ENCODE peak calls at places on chromosome 10, in seven cellular contexts. One of them, this sample, is unnamed.

GRCh38 chr10:88178758-88179157 is 315.3 kb downstream of the PTEN start:
- DNase-seq in neuronal stem cell: no peak
- DNase-seq in neural progenitor cell: no peak
- DNase-seq in MM.1S: no peak
- DNase-seq in hepatocyte: no peak
- DNase-seq in mammary epithelial cell: no peak
- DNase-seq in fibroblast of lung: no peak
- DNase-seq in this sample: no peak

GRCh38 chr10:12160664-12161063 is 31.2 kb downstream of the SEC61A2 start:
- DNase-seq in neuronal stem cell: no peak
- DNase-seq in mammary epithelial cell: no peak
- DNase-seq in fibroblast of lung: no peak
- DNase-seq in MM.1S: no peak
- DNase-seq in hepatocyte: no peak
- DNase-seq in neural progenitor cell: no peak
- DNase-seq in this sample: no peak

GRCh38 chr10:19815478-19816419 is 483 bp upstream of the PLXDC2 start:
- DNase-seq in MM.1S: peak; percentile 20
- DNase-seq in neuronal stem cell: peak; percentile 76
- DNase-seq in neural progenitor cell: peak; percentile 93
- DNase-seq in hepatocyte: peak; percentile 76
- DNase-seq in fibroblast of lung: peak; percentile 85
- DNase-seq in mammary epithelial cell: peak; percentile 83
- DNase-seq in this sample: no peak

GRCh38 chr10:131849591-131850489 is 51.0 kb upstream of the PPP2R2D start:
- DNase-seq in MM.1S: no peak
- DNase-seq in hepatocyte: no peak
- DNase-seq in mammary epithelial cell: no peak
- DNase-seq in neuronal stem cell: no peak
- DNase-seq in fibroblast of lung: no peak
- DNase-seq in neural progenitor cell: no peak
- DNase-seq in this sample: no peak

GRCh38 chr10:61000769-61001730 is 57.1 kb upstream of the RHOBTB1 start:
- DNase-seq in hepatocyte: peak; percentile 65
- DNase-seq in neural progenitor cell: peak; percentile 84
- DNase-seq in mammary epithelial cell: peak; percentile 16
- DNase-seq in fibroblast of lung: peak; percentile 16
- DNase-seq in MM.1S: peak; percentile 18
- DNase-seq in neuronal stem cell: peak; percentile 56
- DNase-seq in this sample: no peak

GRCh38 chr10:89163265-89163995 is 43.7 kb downstream of the CH25H start:
- DNase-seq in hepatocyte: no peak
- DNase-seq in fibroblast of lung: peak; percentile 56
- DNase-seq in neuronal stem cell: no peak
- DNase-seq in MM.1S: peak; percentile 96
- DNase-seq in neural progenitor cell: no peak
- DNase-seq in mammary epithelial cell: peak; percentile 91
- DNase-seq in this sample: peak; percentile 12

GRCh38 chr10:132036153-132036886 is 29.4 kb upstream of the JAKMIP3 start:
- DNase-seq in neural progenitor cell: peak; percentile 70
- DNase-seq in MM.1S: no peak
- DNase-seq in mammary epithelial cell: peak; percentile 21
- DNase-seq in neuronal stem cell: no peak
- DNase-seq in fibroblast of lung: peak; percentile 22
- DNase-seq in hepatocyte: peak; percentile 41
- DNase-seq in this sample: no peak

GRCh38 chr10:46070749-46071148 is 24.7 kb upstream of the MSMB start:
- DNase-seq in hepatocyte: no peak
- DNase-seq in mammary epithelial cell: no peak
- DNase-seq in neural progenitor cell: no peak
- DNase-seq in MM.1S: no peak
- DNase-seq in neuronal stem cell: no peak
- DNase-seq in fibroblast of lung: no peak
- DNase-seq in this sample: no peak

GRCh38 chr10:21517983-21518628 is 7.4 kb downstream of the SKIDA1 start:
- DNase-seq in mammary epithelial cell: peak; percentile 54
- DNase-seq in MM.1S: no peak
- DNase-seq in hepatocyte: no peak
- DNase-seq in neuronal stem cell: no peak
- DNase-seq in fibroblast of lung: peak; percentile 91
- DNase-seq in neural progenitor cell: peak; percentile 67
- DNase-seq in this sample: no peak

GRCh38 chr10:85719408-85719807 is 647.2 kb downstream of the GRID1 start:
- DNase-seq in fibroblast of lung: no peak
- DNase-seq in neural progenitor cell: no peak
- DNase-seq in mammary epithelial cell: no peak
- DNase-seq in neuronal stem cell: no peak
- DNase-seq in hepatocyte: no peak
- DNase-seq in MM.1S: no peak
- DNase-seq in this sample: no peak

GRCh38 chr10:124916098-124916584 is 25.8 kb upstream of the ZRANB1 start:
- DNase-seq in neuronal stem cell: no peak
- DNase-seq in MM.1S: no peak
- DNase-seq in mammary epithelial cell: no peak
- DNase-seq in fibroblast of lung: peak; percentile 32
- DNase-seq in hepatocyte: peak; percentile 39
- DNase-seq in neural progenitor cell: no peak
- DNase-seq in this sample: peak; percentile 22

GRCh38 chr10:50275650-50276235 is 24.4 kb upstream of the ASAH2 start:
- DNase-seq in neuronal stem cell: peak; percentile 14
- DNase-seq in neural progenitor cell: peak; percentile 59
- DNase-seq in MM.1S: peak; percentile 39
- DNase-seq in hepatocyte: peak; percentile 68
- DNase-seq in mammary epithelial cell: peak; percentile 17
- DNase-seq in fibroblast of lung: peak; percentile 21
- DNase-seq in this sample: peak; percentile 49

GRCh38 chr10:76984559-76985443 is 652.8 kb downstream of the KCNMA1 start:
- DNase-seq in neural progenitor cell: peak; percentile 90
- DNase-seq in hepatocyte: peak; percentile 94
- DNase-seq in mammary epithelial cell: peak; percentile 45
- DNase-seq in MM.1S: peak; percentile 79
- DNase-seq in neuronal stem cell: peak; percentile 65
- DNase-seq in fibroblast of lung: peak; percentile 86
- DNase-seq in this sample: peak; percentile 72

GRCh38 chr10:113122947-113123346 is 172.9 kb downstream of the TCF7L2 start:
- DNase-seq in MM.1S: no peak
- DNase-seq in mammary epithelial cell: no peak
- DNase-seq in neuronal stem cell: no peak
- DNase-seq in neural progenitor cell: no peak
- DNase-seq in fibroblast of lung: no peak
- DNase-seq in hepatocyte: no peak
- DNase-seq in this sample: no peak

GRCh38 chr10:88097092-88097894 is 233.9 kb downstream of the PTEN start:
- DNase-seq in fibroblast of lung: peak; percentile 26
- DNase-seq in mammary epithelial cell: no peak
- DNase-seq in neuronal stem cell: no peak
- DNase-seq in neural progenitor cell: no peak
- DNase-seq in MM.1S: no peak
- DNase-seq in hepatocyte: no peak
- DNase-seq in this sample: no peak

GRCh38 chr10:99854860-99855259 is 72.4 kb downstream of the ABCC2 start:
- DNase-seq in neural progenitor cell: peak; percentile 64
- DNase-seq in mammary epithelial cell: no peak
- DNase-seq in MM.1S: no peak
- DNase-seq in fibroblast of lung: peak; percentile 87
- DNase-seq in neuronal stem cell: no peak
- DNase-seq in hepatocyte: peak; percentile 59
- DNase-seq in this sample: peak; percentile 20

GRCh38 chr10:129761981-129762956 is 201.8 kb downstream of the EBF3 start:
- DNase-seq in hepatocyte: no peak
- DNase-seq in fibroblast of lung: no peak
- DNase-seq in neuronal stem cell: no peak
- DNase-seq in neural progenitor cell: peak; percentile 28
- DNase-seq in mammary epithelial cell: no peak
- DNase-seq in MM.1S: no peak
- DNase-seq in this sample: no peak

GRCh38 chr10:72234560-72235095 is 18.6 kb upstream of the ASCC1 start:
- DNase-seq in neural progenitor cell: no peak
- DNase-seq in neuronal stem cell: no peak
- DNase-seq in hepatocyte: no peak
- DNase-seq in MM.1S: no peak
- DNase-seq in fibroblast of lung: no peak
- DNase-seq in mammary epithelial cell: no peak
- DNase-seq in this sample: no peak

GRCh38 chr10:3554121-3554522 is 230.9 kb downstream of the KLF6 start:
- DNase-seq in hepatocyte: no peak
- DNase-seq in MM.1S: no peak
- DNase-seq in neuronal stem cell: no peak
- DNase-seq in fibroblast of lung: no peak
- DNase-seq in mammary epithelial cell: no peak
- DNase-seq in neural progenitor cell: no peak
- DNase-seq in this sample: no peak

GRCh38 chr10:3548702-3549101 is 236.3 kb downstream of the KLF6 start:
- DNase-seq in neuronal stem cell: no peak
- DNase-seq in MM.1S: no peak
- DNase-seq in hepatocyte: no peak
- DNase-seq in fibroblast of lung: no peak
- DNase-seq in mammary epithelial cell: no peak
- DNase-seq in neural progenitor cell: no peak
- DNase-seq in this sample: no peak

GRCh38 chr10:3552281-3552680 is 232.7 kb downstream of the KLF6 start:
- DNase-seq in MM.1S: no peak
- DNase-seq in neuronal stem cell: no peak
- DNase-seq in neural progenitor cell: no peak
- DNase-seq in hepatocyte: no peak
- DNase-seq in fibroblast of lung: no peak
- DNase-seq in mammary epithelial cell: no peak
- DNase-seq in this sample: no peak

GRCh38 chr10:3549118-3549517 is 235.9 kb downstream of the KLF6 start:
- DNase-seq in neural progenitor cell: no peak
- DNase-seq in neuronal stem cell: no peak
- DNase-seq in mammary epithelial cell: no peak
- DNase-seq in hepatocyte: no peak
- DNase-seq in MM.1S: no peak
- DNase-seq in fibroblast of lung: no peak
- DNase-seq in this sample: peak; percentile 18

DNA sequence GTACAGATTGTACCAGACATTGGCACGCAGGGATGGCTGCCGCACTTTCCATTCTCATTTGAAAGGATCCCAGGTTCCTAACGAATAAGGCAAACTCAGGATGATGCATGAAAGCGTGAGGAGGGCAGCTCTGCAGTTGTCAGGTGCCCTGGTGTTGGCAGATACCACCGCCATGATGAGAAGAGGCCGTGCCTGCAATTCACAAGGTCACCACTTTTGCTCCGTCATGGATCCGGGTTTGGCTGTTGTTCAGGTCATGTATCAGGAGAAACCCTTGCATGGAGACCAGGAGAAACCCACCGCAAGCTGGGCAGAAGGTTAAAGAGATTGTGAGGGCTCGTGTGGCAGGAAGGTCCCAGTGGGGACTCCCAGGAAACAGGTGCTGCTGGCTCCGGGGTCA is 233.2 kb downstream of the KLF6 start:
- DNase-seq in fibroblast of lung: no peak
- DNase-seq in neural progenitor cell: no peak
- DNase-seq in MM.1S: no peak
- DNase-seq in mammary epithelial cell: no peak
- DNase-seq in neuronal stem cell: no peak
- DNase-seq in hepatocyte: no peak
- DNase-seq in this sample: no peak
- H2AFZ ChIP-seq in fibroblast of lung: no peak overlapping the region
- H2AFZ ChIP-seq in neural progenitor cell: no peak overlapping the region
- H2AFZ ChIP-seq in MM.1S: no peak overlapping the region
- H2AFZ ChIP-seq in mammary epithelial cell: no peak overlapping the region
- H2AFZ ChIP-seq in neuronal stem cell: peak overlapping the region; percentile 39
- H2AFZ ChIP-seq in hepatocyte: no peak overlapping the region
- H2AFZ ChIP-seq in this sample: no peak overlapping the region

GRCh38 chr10:15295540-15296325 is 75.4 kb downstream of the FAM171A1 start:
- DNase-seq in neural progenitor cell: no peak
- DNase-seq in MM.1S: no peak
- DNase-seq in neuronal stem cell: no peak
- DNase-seq in hepatocyte: no peak
- DNase-seq in mammary epithelial cell: no peak
- DNase-seq in fibroblast of lung: no peak
- DNase-seq in this sample: no peak

GRCh38 chr10:15290150-15290549 is 80.9 kb downstream of the FAM171A1 start:
- DNase-seq in mammary epithelial cell: no peak
- DNase-seq in neural progenitor cell: no peak
- DNase-seq in hepatocyte: no peak
- DNase-seq in MM.1S: no peak
- DNase-seq in fibroblast of lung: no peak
- DNase-seq in neuronal stem cell: no peak
- DNase-seq in this sample: no peak

GRCh38 chr10:15293862-15294835 is 76.9 kb downstream of the FAM171A1 start:
- DNase-seq in hepatocyte: no peak
- DNase-seq in neuronal stem cell: no peak
- DNase-seq in neural progenitor cell: no peak
- DNase-seq in mammary epithelial cell: no peak
- DNase-seq in MM.1S: no peak
- DNase-seq in fibroblast of lung: no peak
- DNase-seq in this sample: no peak

DNA sequence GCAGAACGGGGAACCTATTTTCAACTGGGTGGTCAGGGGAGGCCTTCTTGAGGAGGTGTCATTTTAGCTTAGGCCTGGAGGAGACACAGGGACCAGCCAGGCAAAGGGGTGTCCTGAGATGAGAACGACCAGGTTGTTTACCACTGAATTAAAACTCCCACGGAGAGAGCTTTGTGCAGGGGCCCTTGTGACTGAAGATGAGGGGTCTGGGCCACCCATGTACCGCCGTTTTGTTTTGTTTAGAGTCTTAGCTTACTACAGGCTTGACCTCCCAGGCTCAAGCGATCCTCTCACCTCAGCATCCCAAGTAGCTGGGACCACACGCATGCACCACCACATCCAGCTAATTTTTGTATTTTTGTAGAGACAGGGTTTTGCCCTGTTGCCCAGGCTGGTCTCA is 80.4 kb downstream of the FAM171A1 start:
- DNase-seq in neuronal stem cell: no peak
- DNase-seq in fibroblast of lung: no peak
- DNase-seq in MM.1S: no peak
- DNase-seq in mammary epithelial cell: no peak
- DNase-seq in hepatocyte: no peak
- DNase-seq in neural progenitor cell: no peak
- DNase-seq in this sample: no peak
- H2AFZ ChIP-seq in neuronal stem cell: no peak overlapping the region
- H2AFZ ChIP-seq in fibroblast of lung: no peak overlapping the region
- H2AFZ ChIP-seq in MM.1S: no peak overlapping the region
- H2AFZ ChIP-seq in mammary epithelial cell: no peak overlapping the region
- H2AFZ ChIP-seq in hepatocyte: no peak overlapping the region
- H2AFZ ChIP-seq in neural progenitor cell: no peak overlapping the region
- H2AFZ ChIP-seq in this sample: no peak overlapping the region

GRCh38 chr10:44968101-44968886 is 8.7 kb downstream of the RASSF4 start:
- DNase-seq in MM.1S: no peak
- DNase-seq in neuronal stem cell: no peak
- DNase-seq in fibroblast of lung: peak; percentile 59
- DNase-seq in neural progenitor cell: no peak
- DNase-seq in mammary epithelial cell: no peak
- DNase-seq in hepatocyte: no peak
- DNase-seq in this sample: peak; percentile 43
- H2AFZ ChIP-seq in MM.1S: no peak overlapping the region
- H2AFZ ChIP-seq in neuronal stem cell: no peak overlapping the region
- H2AFZ ChIP-seq in fibroblast of lung: no peak overlapping the region
- H2AFZ ChIP-seq in neural progenitor cell: no peak overlapping the region
- H2AFZ ChIP-seq in mammary epithelial cell: no peak overlapping the region
- H2AFZ ChIP-seq in hepatocyte: no peak overlapping the region
- H2AFZ ChIP-seq in this sample: peak overlapping the region; percentile 70

DNA sequence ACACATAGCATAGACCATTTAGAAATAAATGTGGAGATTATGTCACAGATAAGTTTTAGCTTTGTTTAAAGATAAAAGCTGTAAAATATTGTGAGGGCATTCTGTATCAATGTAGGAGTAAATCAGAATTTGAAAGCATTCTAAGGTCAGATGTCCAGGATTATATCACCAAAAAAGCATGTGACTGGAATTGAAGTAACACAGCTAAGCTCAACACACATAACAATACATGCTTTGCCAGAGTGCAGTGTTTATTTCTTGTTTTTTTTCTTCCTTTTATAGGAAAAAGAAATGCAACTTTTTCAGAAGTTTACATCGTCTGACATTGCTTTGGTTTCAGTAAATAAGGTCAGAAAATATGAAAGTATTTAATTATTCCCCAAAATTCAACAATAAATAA is 183.4 kb downstream of the HTR7 start:
- DNase-seq in neural progenitor cell: no peak
- DNase-seq in fibroblast of lung: no peak
- DNase-seq in hepatocyte: no peak
- DNase-seq in neuronal stem cell: no peak
- DNase-seq in mammary epithelial cell: no peak
- DNase-seq in MM.1S: no peak
- DNase-seq in this sample: no peak
- H2AFZ ChIP-seq in neural progenitor cell: no peak overlapping the region
- H2AFZ ChIP-seq in fibroblast of lung: no peak overlapping the region
- H2AFZ ChIP-seq in hepatocyte: no peak overlapping the region
- H2AFZ ChIP-seq in neuronal stem cell: no peak overlapping the region
- H2AFZ ChIP-seq in mammary epithelial cell: no peak overlapping the region
- H2AFZ ChIP-seq in MM.1S: no peak overlapping the region
- H2AFZ ChIP-seq in this sample: no peak overlapping the region

This sample was measured in OCI-LY7.